ENCODE peak calls at places on chromosomes 16 and 17, in five cellular contexts. F, Z, O, Q and G are unnamed samples.

GRCh38 chr16:30725465-30725792 is 22.8 kb upstream of the PHKG2 start:
- DNase-seq in Z (no peak), Q (no peak), F (no peak), O (no peak), G (no peak)

GRCh38 chr17:77498056-77498785 is 357.5 kb downstream of the SEC14L1 start:
- DNase-seq in Z (no peak), O (no peak), Q (no peak), F (no peak), G (no peak)

GRCh38 chr16:842061-842476 is 41.5 kb upstream of the GNG13 start:
- DNase-seq in F (peak; percentile 4), Z (peak; percentile 56), Q (no peak), O (no peak), G (no peak)

GRCh38 chr17:3040882-3041281 is 22.5 kb downstream of the OR1D5 start:
- DNase-seq in Q (no peak), Z (no peak), F (no peak), O (no peak), G (no peak)

GRCh38 chr17:13594762-13595697 is 6.7 kb downstream of the HS3ST3A1 start:
- DNase-seq in O (peak; percentile 68), Z (peak; percentile 94), F (peak; percentile 58), Q (peak; percentile 87), G (peak; percentile 82)

GRCh38 chr17:46889992-46890564 is 32.9 kb upstream of the GOSR2 start:
- DNase-seq in O (no peak), Z (no peak), F (no peak), Q (no peak), G (no peak)

GRCh38 chr16:31016018-31016417 is 5.6 kb upstream of the STX1B start:
- DNase-seq in Q (no peak), Z (no peak), F (no peak), O (no peak), G (no peak)

GRCh38 chr17:79298801-79299200 is 224.2 kb downstream of the ENGASE start:
- DNase-seq in Z (no peak), F (no peak), O (no peak), Q (no peak), G (peak; percentile 13)

GRCh38 chr16:10088380-10088793 is 93.8 kb downstream of the GRIN2A start:
- DNase-seq in F (no peak), Z (peak; percentile 2), Q (no peak), O (no peak), G (no peak)

GRCh38 chr17:56912105-56912999 is 1.5 kb downstream of the TRIM25 start:
- DNase-seq in Z (peak; percentile 22), Q (no peak), O (no peak), F (no peak), G (no peak)

GRCh38 chr17:59427425-59427921 is 96.0 kb downstream of the YPEL2 start:
- DNase-seq in F (peak; percentile 44), Q (no peak), Z (peak; percentile 91), O (no peak), G (no peak)

GRCh38 chr17:73613947-73614655 is 30.1 kb downstream of the SDK2 start:
- DNase-seq in Z (no peak), Q (no peak), O (no peak), F (no peak), G (no peak)

GRCh38 chr16:67013823-67014640 is 14.9 kb upstream of the CBFB start:
- DNase-seq in Q (peak; percentile 54), F (peak; percentile 41), Z (peak; percentile 64), O (no peak), G (peak; percentile 19)

GRCh38 chr17:43570518-43570928 is 24.4 kb upstream of the ETV4 start:
- DNase-seq in Q (no peak), Z (peak; percentile 76), O (no peak), F (peak; percentile 36), G (no peak)

GRCh38 chr17:27481327-27481726 is 25.1 kb downstream of the KSR1 start:
- DNase-seq in O (no peak), F (no peak), Z (no peak), Q (no peak), G (no peak)